ENCODE peak calls at places on chromosome 9, in seven cellular contexts. T is ovary, W is A549, G is stomach, Q is H1, L is sigmoid colon, Z is upper lobe of left lung. N is an unnamed sample.

GRCh38 chr9:34896112-34896511 is 62.0 kb upstream of the PHF24 start:
- DNase-seq in T (no peak), W (no peak), G (no peak), Q (no peak), L (no peak), Z (no peak), N (no peak)

GRCh38 chr9:19924090-19924489 is 135.3 kb upstream of the SLC24A2 start:
- DNase-seq in T (no peak), W (no peak), G (no peak), Q (no peak), L (no peak), Z (no peak), N (no peak)

GRCh38 chr9:9054354-9054992 is 1254.9 kb upstream of the DMAC1 start:
- DNase-seq in T (no peak), W (no peak), G (no peak), Q (no peak), L (no peak), Z (no peak), N (no peak)

GRCh38 chr9:116632990-116633441 is 54.1 kb upstream of the TRIM32 start:
- DNase-seq in T (no peak), W (no peak), G (no peak), Q (no peak), L (no peak), Z (no peak), N (no peak)

GRCh38 chr9:6671416-6671815 is 25.9 kb upstream of the GLDC start:
- DNase-seq in T (no peak), W (no peak), G (no peak), Q (no peak), L (no peak), Z (no peak), N (no peak)

GRCh38 chr9:114588150-114588663 is 638 bp downstream of the ATP6V1G1 start:
- DNase-seq in T (no peak), W (no peak), G (no peak), Q (no peak), L (no peak), Z (no peak), N (no peak)

GRCh38 chr9:76352026-76352620 is 42.1 kb downstream of the RFK start:
- DNase-seq in T (no peak), W (no peak), G (no peak), Q (no peak), L (no peak), Z (no peak), N (no peak)

GRCh38 chr9:18422296-18423036 is 51.5 kb upstream of the ADAMTSL1 start:
- DNase-seq in T (no peak), W (no peak), G (no peak), Q (no peak), L (no peak), Z (no peak), N (no peak)

GRCh38 chr9:83154821-83155220 is 91.9 kb upstream of the RASEF start:
- DNase-seq in T (no peak), W (no peak), G (no peak), Q (no peak), L (no peak), Z (no peak), N (no peak)

GRCh38 chr9:132591244-132591643 is 8.8 kb downstream of the BARHL1 start:
- DNase-seq in T (no peak), W (no peak), G (no peak), Q (no peak), L (no peak), Z (no peak), N (no peak)

GRCh38 chr9:134474656-134475050 is 148.4 kb downstream of the RXRA start:
- DNase-seq in T (no peak), W (no peak), G (no peak), Q (no peak), L (no peak), Z (peak), N (no peak)

GRCh38 chr9:129826344-129826743 is 2.4 kb upstream of the TOR1A start:
- DNase-seq in T (no peak), W (no peak), G (no peak), Q (no peak), L (no peak), Z (no peak), N (no peak)

GRCh38 chr9:129823163-129823933 is 588 bp downstream of the TOR1A start:
- DNase-seq in T (peak), W (peak), G (no peak), Q (peak), L (no peak), Z (peak), N (peak)

GRCh38 chr9:129822825-129823162 is 1.1 kb downstream of the TOR1A start:
- DNase-seq in T (no peak), W (no peak), G (no peak), Q (no peak), L (no peak), Z (no peak), N (no peak)

GRCh38 chr9:129826759-129827158 is 2.8 kb upstream of the TOR1A start:
- DNase-seq in T (no peak), W (no peak), G (no peak), Q (no peak), L (no peak), Z (no peak), N (no peak)

DNA sequence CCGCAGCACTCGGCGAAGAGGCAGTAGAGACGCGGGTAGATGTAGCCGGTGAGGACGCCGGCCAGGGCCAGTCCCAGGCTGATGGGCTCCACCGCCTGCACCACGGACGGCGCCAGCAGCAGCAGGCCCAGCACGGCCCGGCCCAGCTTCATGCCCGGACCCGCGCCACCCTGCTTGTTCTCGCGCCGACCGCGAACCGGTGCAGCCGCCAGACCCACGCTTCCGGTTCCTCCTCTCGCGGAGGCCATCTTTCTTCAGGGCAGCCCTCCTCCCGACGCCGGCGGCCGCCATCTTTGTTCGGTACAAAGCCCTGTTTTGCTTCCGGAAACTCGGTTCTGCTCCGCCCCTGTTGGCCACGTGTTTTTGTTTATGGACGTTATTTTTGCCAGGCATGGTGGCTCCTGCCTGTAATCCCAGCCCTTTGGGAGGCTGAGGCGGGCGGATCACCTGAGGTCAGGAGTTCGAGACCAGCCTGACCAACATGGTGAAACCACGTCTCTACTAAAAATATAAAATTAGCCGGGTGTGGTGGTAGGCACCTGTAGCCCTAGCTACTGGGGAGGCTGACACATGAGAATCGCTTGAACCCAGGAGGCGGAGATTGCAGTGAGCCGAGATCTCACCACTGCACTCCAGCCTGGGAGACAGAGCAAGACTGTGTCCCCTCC is at the start of gene TOR1A:
- DNase-seq in T (peak), W (peak), G (peak), Q (peak), L (peak), Z (peak), N (peak)
- TF ChIP-seq EP300 in T (no peak), W (no peak), G (no peak), Q (no peak), L (no peak), Z (no peak), N (no peak)

DNA sequence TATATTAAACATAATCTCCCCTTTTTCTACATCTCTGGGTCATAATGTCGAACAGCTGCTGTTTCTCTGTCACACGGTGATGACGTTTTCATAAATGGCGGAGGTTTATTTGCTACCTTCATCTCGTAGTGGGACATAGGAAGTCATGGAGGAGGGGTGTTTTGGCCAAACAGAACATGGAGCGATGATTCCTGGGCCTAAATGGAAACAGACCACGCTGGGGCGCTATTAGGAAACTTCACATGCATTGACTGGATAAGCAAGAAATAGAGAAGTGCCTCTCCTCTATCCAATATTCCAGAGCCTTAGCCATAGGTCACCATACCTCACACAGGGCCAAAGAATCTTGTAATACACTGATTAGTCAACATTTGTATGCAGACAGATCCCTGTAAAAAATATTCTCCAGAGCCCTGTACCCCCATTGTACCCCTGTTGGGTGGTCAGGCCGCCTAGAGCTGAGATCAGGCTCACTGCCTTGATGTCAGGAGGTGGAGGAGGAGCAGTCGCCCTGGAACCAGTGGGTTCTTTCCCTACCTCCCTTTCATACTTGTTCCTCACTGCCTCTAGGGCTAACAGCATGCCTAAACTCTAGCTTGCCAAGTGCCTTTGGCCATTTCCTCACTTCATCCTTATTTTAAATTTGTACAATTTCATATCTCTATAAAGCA is 77.8 kb upstream of the SPIN1 start:
- DNase-seq in T (no peak), W (no peak), G (no peak), Q (peak), L (peak), Z (no peak), N (no peak)
- TF ChIP-seq CTCF in T (no peak), W (no peak), G (no peak), Q (peak), L (no peak), Z (no peak), N (no peak)

GRCh38 chr9:112371060-112371459 is 8.8 kb upstream of the HSDL2 start:
- DNase-seq in T (no peak), W (no peak), G (no peak), Q (no peak), L (no peak), Z (no peak), N (no peak)
- TF ChIP-seq EP300 in T (no peak), W (no peak), G (no peak), Q (no peak), L (no peak), Z (no peak), N (no peak)

GRCh38 chr9:89600831-89601230 is 4.0 kb upstream of the GADD45G start:
- DNase-seq in T (no peak), W (no peak), G (no peak), Q (peak), L (peak), Z (no peak), N (peak)
- TF ChIP-seq CTCF in T (no peak), W (no peak), G (no peak), Q (no peak), L (no peak), Z (no peak), N (no peak)

GRCh38 chr9:79986437-79986836 is 414.7 kb downstream of the TLE4 start:
- DNase-seq in T (no peak), W (no peak), G (no peak), Q (no peak), L (no peak), Z (no peak), N (no peak)

GRCh38 chr9:79984429-79985067 is 412.8 kb downstream of the TLE4 start:
- DNase-seq in T (no peak), W (no peak), G (peak), Q (no peak), L (no peak), Z (no peak), N (no peak)

GRCh38 chr9:79988126-79988525 is 416.4 kb downstream of the TLE4 start:
- DNase-seq in T (no peak), W (no peak), G (no peak), Q (no peak), L (no peak), Z (no peak), N (no peak)

GRCh38 chr9:79989079-79989478 is 417.3 kb downstream of the TLE4 start:
- DNase-seq in T (no peak), W (no peak), G (no peak), Q (no peak), L (no peak), Z (no peak), N (no peak)

GRCh38 chr9:79985276-79985675 is 413.5 kb downstream of the TLE4 start:
- DNase-seq in T (no peak), W (no peak), G (no peak), Q (no peak), L (no peak), Z (no peak), N (no peak)
- TF ChIP-seq EP300 in T (no peak), W (no peak), G (no peak), Q (no peak), L (no peak), Z (no peak), N (no peak)

GRCh38 chr9:124409410-124409809 is 5.8 kb downstream of the PSMB7 start:
- DNase-seq in T (no peak), W (no peak), G (no peak), Q (no peak), L (no peak), Z (no peak), N (no peak)

GRCh38 chr9:124411514-124412227 is 3.6 kb downstream of the PSMB7 start:
- DNase-seq in T (no peak), W (no peak), G (no peak), Q (no peak), L (no peak), Z (no peak), N (no peak)

GRCh38 chr9:124414612-124415011 is 630 bp downstream of the PSMB7 start:
- DNase-seq in T (no peak), W (no peak), G (no peak), Q (no peak), L (peak), Z (no peak), N (no peak)

GRCh38 chr9:124412228-124412575 is 3.0 kb downstream of the PSMB7 start:
- DNase-seq in T (no peak), W (no peak), G (no peak), Q (no peak), L (no peak), Z (no peak), N (no peak)

GRCh38 chr9:124410321-124410913 is 4.8 kb downstream of the PSMB7 start:
- DNase-seq in T (no peak), W (no peak), G (no peak), Q (no peak), L (no peak), Z (no peak), N (no peak)
- TF ChIP-seq CTCF in T (no peak), W (peak), G (no peak), Q (no peak), L (no peak), Z (no peak), N (no peak)

DNA sequence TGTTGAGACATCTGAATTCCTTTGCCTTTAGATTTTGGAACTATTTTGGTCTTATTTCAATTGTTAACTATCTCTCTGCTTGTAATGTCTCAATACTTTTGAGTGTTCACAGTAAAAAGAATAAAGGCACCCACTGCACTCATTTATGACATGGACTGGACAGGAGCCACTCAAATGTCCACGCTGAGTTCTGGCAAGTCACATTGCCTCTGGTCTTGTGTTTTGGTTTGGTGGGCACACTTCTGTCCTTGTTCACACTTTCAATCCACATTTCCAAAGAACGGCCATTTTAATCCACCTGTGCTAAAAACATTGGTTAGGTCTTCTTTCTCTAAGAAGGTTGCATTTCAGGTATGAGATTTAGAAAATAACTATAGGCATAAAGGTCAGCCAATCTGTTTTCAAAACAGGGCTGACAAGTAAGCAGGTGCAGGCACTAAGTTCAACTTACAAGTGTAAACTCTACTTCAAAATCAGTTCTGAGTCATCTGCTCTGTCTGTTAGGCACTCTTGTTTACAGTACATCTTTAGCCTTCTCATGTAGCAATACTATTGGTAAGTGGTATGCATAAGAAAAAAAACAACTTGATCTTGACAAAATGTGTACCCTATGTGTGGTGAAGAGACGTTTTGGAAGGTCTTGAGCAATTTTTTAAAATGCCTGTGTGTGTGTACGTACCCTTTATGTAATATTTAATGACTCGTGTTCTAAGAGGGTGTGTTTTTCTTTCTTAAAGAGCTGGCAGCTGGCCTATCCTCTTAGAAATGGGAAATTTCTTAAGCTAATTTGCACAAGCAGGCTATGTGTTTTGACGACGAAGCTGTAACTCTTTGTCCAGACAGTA is 31.5 kb upstream of the ZFAND5 start:
- DNase-seq in T (no peak), W (peak), G (no peak), Q (no peak), L (no peak), Z (no peak), N (no peak)
- TF ChIP-seq EP300 in T (no peak), W (peak), G (no peak), Q (no peak), L (no peak), Z (peak), N (no peak)

N was measured in suprapubic skin.